ENCODE peak calls at places on chromosomes 12 and 14, in ten cellular contexts. One of them, this sample, is unnamed.

GRCh38 chr14:64569108-64570045 is 19.6 kb downstream of the PPP1R36 start:
- DNase-seq in HL-60: no peak
- DNase-seq in neural progenitor cell: peak; percentile 18
- DNase-seq in neural crest cell: no peak
- DNase-seq in fibroblast of lung: peak; percentile 77
- DNase-seq in NCI-H1092 treated with DMSO at 0.1 percent for 48 hours: no peak
- DNase-seq in stimulated activated CD8-positive, alpha-beta memory T cell treated with anti-CD3 and anti-CD28 coated beads, Interleukin-7, amount 100 ng/mL, for 1 hour: no peak
- DNase-seq in stimulated activated CD4-positive, alpha-beta T cell treated with anti-CD3 and anti-CD28 coated beads, Interleukin-1b, Interleukin-23, amount 100 ng/mL, for 24 hours: no peak
- DNase-seq in T-helper 9 cell: no peak
- DNase-seq in stromal cell of bone marrow: peak; percentile 71
- DNase-seq in this sample: no peak

GRCh38 chr14:69039287-69039628 is 60.2 kb upstream of the ACTN1 start:
- DNase-seq in HL-60: no peak
- DNase-seq in neural progenitor cell: no peak
- DNase-seq in neural crest cell: no peak
- DNase-seq in fibroblast of lung: peak; percentile 18
- DNase-seq in NCI-H1092 treated with DMSO at 0.1 percent for 48 hours: no peak
- DNase-seq in stimulated activated CD8-positive, alpha-beta memory T cell treated with anti-CD3 and anti-CD28 coated beads, Interleukin-7, amount 100 ng/mL, for 1 hour: no peak
- DNase-seq in stimulated activated CD4-positive, alpha-beta T cell treated with anti-CD3 and anti-CD28 coated beads, Interleukin-1b, Interleukin-23, amount 100 ng/mL, for 24 hours: no peak
- DNase-seq in T-helper 9 cell: no peak
- DNase-seq in stromal cell of bone marrow: no peak
- DNase-seq in this sample: no peak

GRCh38 chr14:51185180-51185579 is 54.9 kb upstream of the TMX1 start:
- DNase-seq in HL-60: no peak
- DNase-seq in neural progenitor cell: no peak
- DNase-seq in neural crest cell: no peak
- DNase-seq in fibroblast of lung: no peak
- DNase-seq in NCI-H1092 treated with DMSO at 0.1 percent for 48 hours: no peak
- DNase-seq in stimulated activated CD8-positive, alpha-beta memory T cell treated with anti-CD3 and anti-CD28 coated beads, Interleukin-7, amount 100 ng/mL, for 1 hour: no peak
- DNase-seq in stimulated activated CD4-positive, alpha-beta T cell treated with anti-CD3 and anti-CD28 coated beads, Interleukin-1b, Interleukin-23, amount 100 ng/mL, for 24 hours: no peak
- DNase-seq in T-helper 9 cell: no peak
- DNase-seq in stromal cell of bone marrow: no peak
- DNase-seq in this sample: no peak

GRCh38 chr14:49408187-49408963 is 177.8 kb downstream of the RPS29 start:
- DNase-seq in HL-60: no peak
- DNase-seq in neural progenitor cell: no peak
- DNase-seq in neural crest cell: no peak
- DNase-seq in fibroblast of lung: peak; percentile 10
- DNase-seq in NCI-H1092 treated with DMSO at 0.1 percent for 48 hours: no peak
- DNase-seq in stimulated activated CD8-positive, alpha-beta memory T cell treated with anti-CD3 and anti-CD28 coated beads, Interleukin-7, amount 100 ng/mL, for 1 hour: no peak
- DNase-seq in stimulated activated CD4-positive, alpha-beta T cell treated with anti-CD3 and anti-CD28 coated beads, Interleukin-1b, Interleukin-23, amount 100 ng/mL, for 24 hours: no peak
- DNase-seq in T-helper 9 cell: no peak
- DNase-seq in stromal cell of bone marrow: no peak
- DNase-seq in this sample: no peak

GRCh38 chr12:12265571-12266388 is 1.1 kb downstream of the LRP6 start:
- DNase-seq in HL-60: no peak
- DNase-seq in neural progenitor cell: no peak
- DNase-seq in neural crest cell: no peak
- DNase-seq in fibroblast of lung: peak; percentile 66
- DNase-seq in NCI-H1092 treated with DMSO at 0.1 percent for 48 hours: peak; percentile 60
- DNase-seq in stimulated activated CD8-positive, alpha-beta memory T cell treated with anti-CD3 and anti-CD28 coated beads, Interleukin-7, amount 100 ng/mL, for 1 hour: no peak
- DNase-seq in stimulated activated CD4-positive, alpha-beta T cell treated with anti-CD3 and anti-CD28 coated beads, Interleukin-1b, Interleukin-23, amount 100 ng/mL, for 24 hours: no peak
- DNase-seq in T-helper 9 cell: no peak
- DNase-seq in stromal cell of bone marrow: no peak
- DNase-seq in this sample: peak; percentile 27

GRCh38 chr14:93956514-93957332 is 19.6 kb downstream of the ASB2 start:
- DNase-seq in HL-60: no peak
- DNase-seq in neural progenitor cell: no peak
- DNase-seq in neural crest cell: no peak
- DNase-seq in fibroblast of lung: no peak
- DNase-seq in NCI-H1092 treated with DMSO at 0.1 percent for 48 hours: no peak
- DNase-seq in stimulated activated CD8-positive, alpha-beta memory T cell treated with anti-CD3 and anti-CD28 coated beads, Interleukin-7, amount 100 ng/mL, for 1 hour: no peak
- DNase-seq in stimulated activated CD4-positive, alpha-beta T cell treated with anti-CD3 and anti-CD28 coated beads, Interleukin-1b, Interleukin-23, amount 100 ng/mL, for 24 hours: no peak
- DNase-seq in T-helper 9 cell: no peak
- DNase-seq in stromal cell of bone marrow: no peak
- DNase-seq in this sample: no peak

GRCh38 chr12:114275937-114276785 is 129.8 kb downstream of the TBX5 start:
- DNase-seq in HL-60: no peak
- DNase-seq in neural progenitor cell: no peak
- DNase-seq in neural crest cell: no peak
- DNase-seq in fibroblast of lung: no peak
- DNase-seq in NCI-H1092 treated with DMSO at 0.1 percent for 48 hours: no peak
- DNase-seq in stimulated activated CD8-positive, alpha-beta memory T cell treated with anti-CD3 and anti-CD28 coated beads, Interleukin-7, amount 100 ng/mL, for 1 hour: no peak
- DNase-seq in stimulated activated CD4-positive, alpha-beta T cell treated with anti-CD3 and anti-CD28 coated beads, Interleukin-1b, Interleukin-23, amount 100 ng/mL, for 24 hours: no peak
- DNase-seq in T-helper 9 cell: no peak
- DNase-seq in stromal cell of bone marrow: no peak
- DNase-seq in this sample: no peak

GRCh38 chr14:80973918-80974317 is 18.5 kb downstream of the TSHR start:
- DNase-seq in HL-60: no peak
- DNase-seq in neural progenitor cell: no peak
- DNase-seq in neural crest cell: no peak
- DNase-seq in fibroblast of lung: no peak
- DNase-seq in NCI-H1092 treated with DMSO at 0.1 percent for 48 hours: peak; percentile 82
- DNase-seq in stimulated activated CD8-positive, alpha-beta memory T cell treated with anti-CD3 and anti-CD28 coated beads, Interleukin-7, amount 100 ng/mL, for 1 hour: no peak
- DNase-seq in stimulated activated CD4-positive, alpha-beta T cell treated with anti-CD3 and anti-CD28 coated beads, Interleukin-1b, Interleukin-23, amount 100 ng/mL, for 24 hours: no peak
- DNase-seq in T-helper 9 cell: no peak
- DNase-seq in stromal cell of bone marrow: no peak
- DNase-seq in this sample: peak; percentile 100

GRCh38 chr14:71322660-71323250 is 415.5 kb downstream of the PCNX1 start:
- DNase-seq in HL-60: peak; percentile 2
- DNase-seq in neural progenitor cell: peak; percentile 15
- DNase-seq in neural crest cell: no peak
- DNase-seq in fibroblast of lung: peak; percentile 82
- DNase-seq in NCI-H1092 treated with DMSO at 0.1 percent for 48 hours: no peak
- DNase-seq in stimulated activated CD8-positive, alpha-beta memory T cell treated with anti-CD3 and anti-CD28 coated beads, Interleukin-7, amount 100 ng/mL, for 1 hour: no peak
- DNase-seq in stimulated activated CD4-positive, alpha-beta T cell treated with anti-CD3 and anti-CD28 coated beads, Interleukin-1b, Interleukin-23, amount 100 ng/mL, for 24 hours: no peak
- DNase-seq in T-helper 9 cell: no peak
- DNase-seq in stromal cell of bone marrow: peak; percentile 54
- DNase-seq in this sample: peak; percentile 26

GRCh38 chr14:94548999-94549985 is 11.9 kb upstream of the SERPINA4 start:
- DNase-seq in HL-60: peak; percentile 42
- DNase-seq in neural progenitor cell: peak; percentile 83
- DNase-seq in neural crest cell: peak; percentile 94
- DNase-seq in fibroblast of lung: peak; percentile 49
- DNase-seq in NCI-H1092 treated with DMSO at 0.1 percent for 48 hours: peak; percentile 18
- DNase-seq in stimulated activated CD8-positive, alpha-beta memory T cell treated with anti-CD3 and anti-CD28 coated beads, Interleukin-7, amount 100 ng/mL, for 1 hour: peak; percentile 39
- DNase-seq in stimulated activated CD4-positive, alpha-beta T cell treated with anti-CD3 and anti-CD28 coated beads, Interleukin-1b, Interleukin-23, amount 100 ng/mL, for 24 hours: peak; percentile 20
- DNase-seq in T-helper 9 cell: peak; percentile 42
- DNase-seq in stromal cell of bone marrow: no peak
- DNase-seq in this sample: peak; percentile 69

GRCh38 chr12:4434299-4434698 is 11.3 kb downstream of the FGF6 start:
- DNase-seq in HL-60: no peak
- DNase-seq in neural progenitor cell: no peak
- DNase-seq in neural crest cell: no peak
- DNase-seq in fibroblast of lung: no peak
- DNase-seq in NCI-H1092 treated with DMSO at 0.1 percent for 48 hours: no peak
- DNase-seq in stimulated activated CD8-positive, alpha-beta memory T cell treated with anti-CD3 and anti-CD28 coated beads, Interleukin-7, amount 100 ng/mL, for 1 hour: no peak
- DNase-seq in stimulated activated CD4-positive, alpha-beta T cell treated with anti-CD3 and anti-CD28 coated beads, Interleukin-1b, Interleukin-23, amount 100 ng/mL, for 24 hours: no peak
- DNase-seq in T-helper 9 cell: no peak
- DNase-seq in stromal cell of bone marrow: no peak
- DNase-seq in this sample: no peak

GRCh38 chr12:95908573-95908972 is 33.8 kb downstream of the CCDC38 start:
- DNase-seq in HL-60: no peak
- DNase-seq in neural progenitor cell: no peak
- DNase-seq in neural crest cell: no peak
- DNase-seq in fibroblast of lung: peak; percentile 58
- DNase-seq in NCI-H1092 treated with DMSO at 0.1 percent for 48 hours: no peak
- DNase-seq in stimulated activated CD8-positive, alpha-beta memory T cell treated with anti-CD3 and anti-CD28 coated beads, Interleukin-7, amount 100 ng/mL, for 1 hour: no peak
- DNase-seq in stimulated activated CD4-positive, alpha-beta T cell treated with anti-CD3 and anti-CD28 coated beads, Interleukin-1b, Interleukin-23, amount 100 ng/mL, for 24 hours: no peak
- DNase-seq in T-helper 9 cell: no peak
- DNase-seq in stromal cell of bone marrow: peak; percentile 57
- DNase-seq in this sample: no peak

GRCh38 chr14:53338192-53338591 is 185.1 kb upstream of the DDHD1 start:
- DNase-seq in HL-60: no peak
- DNase-seq in neural progenitor cell: no peak
- DNase-seq in neural crest cell: no peak
- DNase-seq in fibroblast of lung: peak; percentile 70
- DNase-seq in NCI-H1092 treated with DMSO at 0.1 percent for 48 hours: no peak
- DNase-seq in stimulated activated CD8-positive, alpha-beta memory T cell treated with anti-CD3 and anti-CD28 coated beads, Interleukin-7, amount 100 ng/mL, for 1 hour: no peak
- DNase-seq in stimulated activated CD4-positive, alpha-beta T cell treated with anti-CD3 and anti-CD28 coated beads, Interleukin-1b, Interleukin-23, amount 100 ng/mL, for 24 hours: no peak
- DNase-seq in T-helper 9 cell: no peak
- DNase-seq in stromal cell of bone marrow: peak; percentile 29
- DNase-seq in this sample: no peak

GRCh38 chr12:1837541-1838206 is 17.3 kb downstream of the LRTM2 start:
- DNase-seq in HL-60: no peak
- DNase-seq in neural progenitor cell: no peak
- DNase-seq in neural crest cell: peak; percentile 22
- DNase-seq in fibroblast of lung: peak; percentile 36
- DNase-seq in NCI-H1092 treated with DMSO at 0.1 percent for 48 hours: no peak
- DNase-seq in stimulated activated CD8-positive, alpha-beta memory T cell treated with anti-CD3 and anti-CD28 coated beads, Interleukin-7, amount 100 ng/mL, for 1 hour: no peak
- DNase-seq in stimulated activated CD4-positive, alpha-beta T cell treated with anti-CD3 and anti-CD28 coated beads, Interleukin-1b, Interleukin-23, amount 100 ng/mL, for 24 hours: no peak
- DNase-seq in T-helper 9 cell: no peak
- DNase-seq in stromal cell of bone marrow: no peak
- DNase-seq in this sample: peak; percentile 52

GRCh38 chr12:122856999-122857671 is 21.9 kb downstream of the HIP1R start:
- DNase-seq in HL-60: no peak
- DNase-seq in neural progenitor cell: no peak
- DNase-seq in neural crest cell: no peak
- DNase-seq in fibroblast of lung: peak; percentile 91
- DNase-seq in NCI-H1092 treated with DMSO at 0.1 percent for 48 hours: no peak
- DNase-seq in stimulated activated CD8-positive, alpha-beta memory T cell treated with anti-CD3 and anti-CD28 coated beads, Interleukin-7, amount 100 ng/mL, for 1 hour: no peak
- DNase-seq in stimulated activated CD4-positive, alpha-beta T cell treated with anti-CD3 and anti-CD28 coated beads, Interleukin-1b, Interleukin-23, amount 100 ng/mL, for 24 hours: no peak
- DNase-seq in T-helper 9 cell: no peak
- DNase-seq in stromal cell of bone marrow: no peak
- DNase-seq in this sample: no peak

GRCh38 chr12:92506460-92506859 is 196.3 kb upstream of the PLEKHG7 start:
- DNase-seq in HL-60: no peak
- DNase-seq in neural progenitor cell: no peak
- DNase-seq in neural crest cell: no peak
- DNase-seq in fibroblast of lung: no peak
- DNase-seq in NCI-H1092 treated with DMSO at 0.1 percent for 48 hours: peak; percentile 40
- DNase-seq in stimulated activated CD8-positive, alpha-beta memory T cell treated with anti-CD3 and anti-CD28 coated beads, Interleukin-7, amount 100 ng/mL, for 1 hour: no peak
- DNase-seq in stimulated activated CD4-positive, alpha-beta T cell treated with anti-CD3 and anti-CD28 coated beads, Interleukin-1b, Interleukin-23, amount 100 ng/mL, for 24 hours: no peak
- DNase-seq in T-helper 9 cell: no peak
- DNase-seq in stromal cell of bone marrow: no peak
- DNase-seq in this sample: peak; percentile 16

GRCh38 chr14:91342243-91342760 is 75.3 kb downstream of the CCDC88C start:
- DNase-seq in HL-60: no peak
- DNase-seq in neural progenitor cell: no peak
- DNase-seq in neural crest cell: no peak
- DNase-seq in fibroblast of lung: no peak
- DNase-seq in NCI-H1092 treated with DMSO at 0.1 percent for 48 hours: no peak
- DNase-seq in stimulated activated CD8-positive, alpha-beta memory T cell treated with anti-CD3 and anti-CD28 coated beads, Interleukin-7, amount 100 ng/mL, for 1 hour: no peak
- DNase-seq in stimulated activated CD4-positive, alpha-beta T cell treated with anti-CD3 and anti-CD28 coated beads, Interleukin-1b, Interleukin-23, amount 100 ng/mL, for 24 hours: no peak
- DNase-seq in T-helper 9 cell: no peak
- DNase-seq in stromal cell of bone marrow: no peak
- DNase-seq in this sample: no peak

GRCh38 chr14:93402951-93403350 is 27.8 kb upstream of the UNC79 start:
- DNase-seq in HL-60: no peak
- DNase-seq in neural progenitor cell: no peak
- DNase-seq in neural crest cell: no peak
- DNase-seq in fibroblast of lung: no peak
- DNase-seq in NCI-H1092 treated with DMSO at 0.1 percent for 48 hours: no peak
- DNase-seq in stimulated activated CD8-positive, alpha-beta memory T cell treated with anti-CD3 and anti-CD28 coated beads, Interleukin-7, amount 100 ng/mL, for 1 hour: no peak
- DNase-seq in stimulated activated CD4-positive, alpha-beta T cell treated with anti-CD3 and anti-CD28 coated beads, Interleukin-1b, Interleukin-23, amount 100 ng/mL, for 24 hours: no peak
- DNase-seq in T-helper 9 cell: no peak
- DNase-seq in stromal cell of bone marrow: no peak
- DNase-seq in this sample: no peak

GRCh38 chr14:63179383-63179782 is 24.9 kb upstream of the RHOJ start:
- DNase-seq in HL-60: no peak
- DNase-seq in neural progenitor cell: no peak
- DNase-seq in neural crest cell: no peak
- DNase-seq in fibroblast of lung: no peak
- DNase-seq in NCI-H1092 treated with DMSO at 0.1 percent for 48 hours: no peak
- DNase-seq in stimulated activated CD8-positive, alpha-beta memory T cell treated with anti-CD3 and anti-CD28 coated beads, Interleukin-7, amount 100 ng/mL, for 1 hour: no peak
- DNase-seq in stimulated activated CD4-positive, alpha-beta T cell treated with anti-CD3 and anti-CD28 coated beads, Interleukin-1b, Interleukin-23, amount 100 ng/mL, for 24 hours: no peak
- DNase-seq in T-helper 9 cell: no peak
- DNase-seq in stromal cell of bone marrow: no peak
- DNase-seq in this sample: no peak

GRCh38 chr12:47909839-47910465 is 5.2 kb upstream of the VDR start:
- DNase-seq in HL-60: no peak
- DNase-seq in neural progenitor cell: no peak
- DNase-seq in neural crest cell: no peak
- DNase-seq in fibroblast of lung: no peak
- DNase-seq in NCI-H1092 treated with DMSO at 0.1 percent for 48 hours: no peak
- DNase-seq in stimulated activated CD8-positive, alpha-beta memory T cell treated with anti-CD3 and anti-CD28 coated beads, Interleukin-7, amount 100 ng/mL, for 1 hour: no peak
- DNase-seq in stimulated activated CD4-positive, alpha-beta T cell treated with anti-CD3 and anti-CD28 coated beads, Interleukin-1b, Interleukin-23, amount 100 ng/mL, for 24 hours: no peak
- DNase-seq in T-helper 9 cell: no peak
- DNase-seq in stromal cell of bone marrow: no peak
- DNase-seq in this sample: no peak

GRCh38 chr14:23183479-23183878 is at the start of gene SLC7A8:
- DNase-seq in HL-60: no peak
- DNase-seq in neural progenitor cell: peak; percentile 85
- DNase-seq in neural crest cell: peak; percentile 26
- DNase-seq in fibroblast of lung: no peak
- DNase-seq in NCI-H1092 treated with DMSO at 0.1 percent for 48 hours: peak; percentile 13
- DNase-seq in stimulated activated CD8-positive, alpha-beta memory T cell treated with anti-CD3 and anti-CD28 coated beads, Interleukin-7, amount 100 ng/mL, for 1 hour: peak; percentile 16
- DNase-seq in stimulated activated CD4-positive, alpha-beta T cell treated with anti-CD3 and anti-CD28 coated beads, Interleukin-1b, Interleukin-23, amount 100 ng/mL, for 24 hours: no peak
- DNase-seq in T-helper 9 cell: no peak
- DNase-seq in stromal cell of bone marrow: no peak
- DNase-seq in this sample: peak; percentile 67

GRCh38 chr14:104150201-104151027 is 12.0 kb downstream of the KIF26A start:
- DNase-seq in HL-60: no peak
- DNase-seq in neural progenitor cell: peak; percentile 89
- DNase-seq in neural crest cell: no peak
- DNase-seq in fibroblast of lung: peak; percentile 27
- DNase-seq in NCI-H1092 treated with DMSO at 0.1 percent for 48 hours: peak; percentile 91
- DNase-seq in stimulated activated CD8-positive, alpha-beta memory T cell treated with anti-CD3 and anti-CD28 coated beads, Interleukin-7, amount 100 ng/mL, for 1 hour: no peak
- DNase-seq in stimulated activated CD4-positive, alpha-beta T cell treated with anti-CD3 and anti-CD28 coated beads, Interleukin-1b, Interleukin-23, amount 100 ng/mL, for 24 hours: no peak
- DNase-seq in T-helper 9 cell: no peak
- DNase-seq in stromal cell of bone marrow: no peak
- DNase-seq in this sample: peak; percentile 61

GRCh38 chr14:96205059-96205993 is 687 bp downstream of the BDKRB2 start:
- DNase-seq in HL-60: no peak
- DNase-seq in neural progenitor cell: no peak
- DNase-seq in neural crest cell: no peak
- DNase-seq in fibroblast of lung: no peak
- DNase-seq in NCI-H1092 treated with DMSO at 0.1 percent for 48 hours: no peak
- DNase-seq in stimulated activated CD8-positive, alpha-beta memory T cell treated with anti-CD3 and anti-CD28 coated beads, Interleukin-7, amount 100 ng/mL, for 1 hour: no peak
- DNase-seq in stimulated activated CD4-positive, alpha-beta T cell treated with anti-CD3 and anti-CD28 coated beads, Interleukin-1b, Interleukin-23, amount 100 ng/mL, for 24 hours: no peak
- DNase-seq in T-helper 9 cell: no peak
- DNase-seq in stromal cell of bone marrow: no peak
- DNase-seq in this sample: no peak

GRCh38 chr14:24639905-24640304 is 5.9 kb upstream of the GZMB start:
- DNase-seq in HL-60: no peak
- DNase-seq in neural progenitor cell: no peak
- DNase-seq in neural crest cell: no peak
- DNase-seq in fibroblast of lung: no peak
- DNase-seq in NCI-H1092 treated with DMSO at 0.1 percent for 48 hours: no peak
- DNase-seq in stimulated activated CD8-positive, alpha-beta memory T cell treated with anti-CD3 and anti-CD28 coated beads, Interleukin-7, amount 100 ng/mL, for 1 hour: no peak
- DNase-seq in stimulated activated CD4-positive, alpha-beta T cell treated with anti-CD3 and anti-CD28 coated beads, Interleukin-1b, Interleukin-23, amount 100 ng/mL, for 24 hours: no peak
- DNase-seq in T-helper 9 cell: no peak
- DNase-seq in stromal cell of bone marrow: no peak
- DNase-seq in this sample: no peak

GRCh38 chr12:59067068-59067467 is 146.8 kb upstream of the LRIG3 start:
- DNase-seq in HL-60: no peak
- DNase-seq in neural progenitor cell: no peak
- DNase-seq in neural crest cell: no peak
- DNase-seq in fibroblast of lung: peak; percentile 47
- DNase-seq in NCI-H1092 treated with DMSO at 0.1 percent for 48 hours: no peak
- DNase-seq in stimulated activated CD8-positive, alpha-beta memory T cell treated with anti-CD3 and anti-CD28 coated beads, Interleukin-7, amount 100 ng/mL, for 1 hour: no peak
- DNase-seq in stimulated activated CD4-positive, alpha-beta T cell treated with anti-CD3 and anti-CD28 coated beads, Interleukin-1b, Interleukin-23, amount 100 ng/mL, for 24 hours: no peak
- DNase-seq in T-helper 9 cell: no peak
- DNase-seq in stromal cell of bone marrow: peak; percentile 47
- DNase-seq in this sample: no peak

GRCh38 chr14:85165091-85165490 is 364.9 kb upstream of the FLRT2 start:
- DNase-seq in HL-60: no peak
- DNase-seq in neural progenitor cell: no peak
- DNase-seq in neural crest cell: no peak
- DNase-seq in fibroblast of lung: no peak
- DNase-seq in NCI-H1092 treated with DMSO at 0.1 percent for 48 hours: no peak
- DNase-seq in stimulated activated CD8-positive, alpha-beta memory T cell treated with anti-CD3 and anti-CD28 coated beads, Interleukin-7, amount 100 ng/mL, for 1 hour: no peak
- DNase-seq in stimulated activated CD4-positive, alpha-beta T cell treated with anti-CD3 and anti-CD28 coated beads, Interleukin-1b, Interleukin-23, amount 100 ng/mL, for 24 hours: no peak
- DNase-seq in T-helper 9 cell: no peak
- DNase-seq in stromal cell of bone marrow: no peak
- DNase-seq in this sample: no peak

GRCh38 chr14:24274101-24274543 is 2.7 kb upstream of the RABGGTA start:
- DNase-seq in HL-60: peak; percentile 68
- DNase-seq in neural progenitor cell: no peak
- DNase-seq in neural crest cell: no peak
- DNase-seq in fibroblast of lung: no peak
- DNase-seq in NCI-H1092 treated with DMSO at 0.1 percent for 48 hours: no peak
- DNase-seq in stimulated activated CD8-positive, alpha-beta memory T cell treated with anti-CD3 and anti-CD28 coated beads, Interleukin-7, amount 100 ng/mL, for 1 hour: no peak
- DNase-seq in stimulated activated CD4-positive, alpha-beta T cell treated with anti-CD3 and anti-CD28 coated beads, Interleukin-1b, Interleukin-23, amount 100 ng/mL, for 24 hours: no peak
- DNase-seq in T-helper 9 cell: no peak
- DNase-seq in stromal cell of bone marrow: no peak
- DNase-seq in this sample: no peak

GRCh38 chr12:69502342-69503081 is 32.3 kb downstream of the FRS2 start:
- DNase-seq in HL-60: no peak
- DNase-seq in neural progenitor cell: no peak
- DNase-seq in neural crest cell: no peak
- DNase-seq in fibroblast of lung: no peak
- DNase-seq in NCI-H1092 treated with DMSO at 0.1 percent for 48 hours: no peak
- DNase-seq in stimulated activated CD8-positive, alpha-beta memory T cell treated with anti-CD3 and anti-CD28 coated beads, Interleukin-7, amount 100 ng/mL, for 1 hour: no peak
- DNase-seq in stimulated activated CD4-positive, alpha-beta T cell treated with anti-CD3 and anti-CD28 coated beads, Interleukin-1b, Interleukin-23, amount 100 ng/mL, for 24 hours: no peak
- DNase-seq in T-helper 9 cell: no peak
- DNase-seq in stromal cell of bone marrow: no peak
- DNase-seq in this sample: no peak

This sample was measured in NCI-H1694 treated with DMSO at 0.1 percent for 48 hours.